ENCODE peak calls at places on chromosome 17, in four cellular contexts. P is fibroblast of mammary gland, Z is H1, J is ascending aorta. H is an unnamed sample.

GRCh38 chr17:79000396-79001189 is 9.0 kb downstream of the CANT1 start:
- DNase-seq in P (no peak), J (peak), Z (no peak), H (no peak)

GRCh38 chr17:10119203-10120112 is 78.9 kb downstream of the GAS7 start:
- DNase-seq in Z (no peak), P (peak), J (no peak), H (no peak)

GRCh38 chr17:16027708-16028584 is 28.3 kb downstream of the TTC19 start:
- DNase-seq in J (no peak), Z (no peak), P (peak), H (peak)

GRCh38 chr17:17400566-17401184 is 76.1 kb upstream of the MED9 start:
- DNase-seq in Z (no peak), P (no peak), J (no peak), H (no peak)

GRCh38 chr17:27760069-27760885 is 40.1 kb downstream of the NOS2 start:
- DNase-seq in P (peak), Z (peak), J (peak), H (no peak)

GRCh38 chr17:65198653-65199382 is 61.6 kb downstream of the RGS9 start:
- DNase-seq in Z (no peak), P (peak), J (no peak), H (no peak)

GRCh38 chr17:78130439-78131101 is at the start of gene TMC8:
- DNase-seq in P (no peak), Z (no peak), J (no peak), H (no peak)

GRCh38 chr17:51461578-51462004 is 201.2 kb downstream of the UTP18 start:
- DNase-seq in Z (peak), J (no peak), P (peak), H (no peak)

GRCh38 chr17:57387575-57387974 is 131.3 kb downstream of the MSI2 start:
- DNase-seq in J (no peak), Z (no peak), P (no peak), H (no peak)

GRCh38 chr17:66025551-66025950 is 166.4 kb downstream of the CEP112 start:
- DNase-seq in J (no peak), Z (no peak), P (peak), H (no peak)

GRCh38 chr17:51385208-51385607 is 124.9 kb downstream of the UTP18 start:
- DNase-seq in J (no peak), P (no peak), Z (no peak), H (no peak)

GRCh38 chr17:55177159-55177913 is 87.4 kb upstream of the HLF start:
- DNase-seq in J (no peak), Z (no peak), P (peak), H (peak)

GRCh38 chr17:33142703-33143299 is 150.3 kb downstream of the ASIC2 start:
- DNase-seq in Z (no peak), P (peak), J (no peak), H (peak)

GRCh38 chr17:55561316-55561972 is 50.2 kb upstream of the SMIM36 start:
- DNase-seq in P (no peak), Z (no peak), J (no peak), H (no peak)

GRCh38 chr17:8681175-8681949 is 50.8 kb upstream of the MYH10 start:
- DNase-seq in P (peak), J (peak), Z (no peak), H (peak)

GRCh38 chr17:10316986-10317834 is 55.6 kb downstream of the MYH13 start:
- DNase-seq in Z (no peak), J (peak), P (peak), H (peak)

GRCh38 chr17:21208352-21208751 is 5.6 kb downstream of the TMEM11 start:
- DNase-seq in J (no peak), P (no peak), Z (no peak), H (no peak)

GRCh38 chr17:44375196-44376017 is 11.8 kb upstream of the FAM171A2 start:
- DNase-seq in J (no peak), Z (no peak), P (no peak), H (no peak)

GRCh38 chr17:44086364-44087311 is 16.1 kb downstream of the G6PC3 start:
- DNase-seq in J (no peak), P (peak), Z (no peak), H (peak)

GRCh38 chr17:55986817-55987216 is 166.5 kb upstream of the ANKFN1 start:
- DNase-seq in P (no peak), J (no peak), Z (no peak), H (no peak)

GRCh38 chr17:17579691-17580090 is 11.8 kb downstream of the PEMT start:
- DNase-seq in Z (no peak), J (no peak), P (no peak), H (no peak)

GRCh38 chr17:76191891-76192290 is 48.4 kb downstream of the RNF157 start:
- DNase-seq in Z (no peak), J (no peak), P (no peak), H (no peak)

GRCh38 chr17:49050611-49051010 is 53.4 kb downstream of the IGF2BP1 start:
- DNase-seq in P (no peak), J (no peak), Z (no peak), H (no peak)

GRCh38 chr17:50909765-50910661 is 43.9 kb upstream of the TOB1 start:
- DNase-seq in J (no peak), P (no peak), Z (no peak), H (no peak)

GRCh38 chr17:28174352-28175046 is 132.0 kb downstream of the NLK start:
- DNase-seq in Z (no peak), J (no peak), P (no peak), H (no peak)

GRCh38 chr17:33520404-33521032 is 227.4 kb upstream of the ASIC2 start:
- DNase-seq in J (no peak), P (peak), Z (peak), H (peak)

GRCh38 chr17:75077490-75078096 is 10.2 kb upstream of the SLC16A5 start:
- DNase-seq in J (peak), Z (no peak), P (no peak), H (no peak)

GRCh38 chr17:8121531-8122390 is 2.1 kb downstream of the HES7 start:
- DNase-seq in P (peak), Z (no peak), J (no peak), H (no peak)

GRCh38 chr17:44439168-44439567 is 49.7 kb upstream of the ITGA2B start:
- DNase-seq in Z (no peak), J (no peak), P (no peak), H (no peak)

GRCh38 chr17:47847341-47848197 is 3.4 kb downstream of the SP6 start:
- DNase-seq in P (peak), J (no peak), Z (no peak), H (no peak)

GRCh38 chr17:5788266-5788900 is 204.1 kb upstream of the NLRP1 start:
- DNase-seq in Z (no peak), J (no peak), P (peak), H (no peak)

GRCh38 chr17:40281663-40282062 is 6.0 kb upstream of the CDC6 start:
- DNase-seq in Z (no peak), P (no peak), J (peak), H (no peak)

GRCh38 chr17:32386844-32387243 is 36.9 kb downstream of the ZNF207 start:
- DNase-seq in P (peak), Z (no peak), J (no peak), H (no peak)

GRCh38 chr17:65742433-65743312 is 181.2 kb upstream of the AXIN2 start:
- DNase-seq in J (no peak), Z (peak), P (peak), H (no peak)

GRCh38 chr17:29177871-29178749 is 2.1 kb downstream of the MYO18A start:
- DNase-seq in P (no peak), Z (no peak), J (peak), H (no peak)

DNA sequence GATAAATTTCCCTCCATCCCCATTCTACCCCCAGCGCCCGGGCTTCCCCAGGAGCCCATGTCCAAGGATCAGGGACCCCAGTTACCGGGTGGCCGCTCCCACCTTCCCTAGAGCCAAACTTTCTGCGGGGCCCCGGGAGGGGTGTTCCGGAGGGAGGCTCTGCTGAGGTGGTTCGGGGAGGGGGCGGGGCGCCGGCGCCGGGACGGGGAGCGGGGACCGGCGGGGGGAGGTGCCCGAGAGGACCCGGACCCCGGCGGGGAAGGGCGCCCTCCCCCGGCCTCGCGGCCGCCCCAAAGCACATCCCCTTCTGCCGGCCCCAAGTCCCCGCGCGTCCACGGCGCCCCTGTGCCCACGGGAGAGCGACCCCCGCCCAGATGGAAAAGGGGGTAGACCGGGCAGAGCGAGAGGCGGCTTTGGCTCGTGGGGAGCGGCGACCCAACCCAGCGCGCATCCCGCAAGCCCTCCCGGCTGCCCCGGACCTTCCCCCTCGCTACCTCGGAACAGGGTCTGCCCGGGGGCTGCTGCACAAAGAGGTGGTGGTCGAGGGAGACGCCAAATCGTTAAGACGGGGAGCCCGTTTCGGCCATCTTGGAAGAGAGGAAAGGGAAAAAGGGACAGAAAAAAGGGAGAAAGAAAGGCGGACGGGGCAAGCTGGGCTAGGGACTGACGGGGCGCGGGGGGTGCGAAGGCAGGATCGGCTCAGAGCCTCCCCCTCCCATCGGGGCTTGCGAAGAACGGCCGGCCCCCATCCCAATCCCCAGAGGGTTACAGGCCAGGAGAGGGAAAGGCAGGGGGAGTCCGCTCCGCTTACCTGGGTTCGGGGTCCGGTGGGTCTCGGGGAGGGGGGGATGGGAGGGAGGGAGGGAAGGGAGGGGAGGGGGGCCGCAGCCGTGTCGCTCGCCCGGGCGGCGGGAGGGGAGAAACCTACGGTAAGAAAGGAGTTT is 479 bp downstream of the PCGF2 start:
- DNase-seq in P (no peak), J (no peak), Z (no peak), H (no peak)
- TF ChIP-seq CTCF in P (no peak), J (no peak), Z (no peak), H (no peak)

GRCh38 chr17:68513932-68514331 is 1.7 kb downstream of the PRKAR1A start:
- DNase-seq in J (no peak), P (no peak), Z (no peak), H (no peak)
- H3K4me3 ChIP-seq in J (peak), P (peak), Z (peak), H (peak)

DNA sequence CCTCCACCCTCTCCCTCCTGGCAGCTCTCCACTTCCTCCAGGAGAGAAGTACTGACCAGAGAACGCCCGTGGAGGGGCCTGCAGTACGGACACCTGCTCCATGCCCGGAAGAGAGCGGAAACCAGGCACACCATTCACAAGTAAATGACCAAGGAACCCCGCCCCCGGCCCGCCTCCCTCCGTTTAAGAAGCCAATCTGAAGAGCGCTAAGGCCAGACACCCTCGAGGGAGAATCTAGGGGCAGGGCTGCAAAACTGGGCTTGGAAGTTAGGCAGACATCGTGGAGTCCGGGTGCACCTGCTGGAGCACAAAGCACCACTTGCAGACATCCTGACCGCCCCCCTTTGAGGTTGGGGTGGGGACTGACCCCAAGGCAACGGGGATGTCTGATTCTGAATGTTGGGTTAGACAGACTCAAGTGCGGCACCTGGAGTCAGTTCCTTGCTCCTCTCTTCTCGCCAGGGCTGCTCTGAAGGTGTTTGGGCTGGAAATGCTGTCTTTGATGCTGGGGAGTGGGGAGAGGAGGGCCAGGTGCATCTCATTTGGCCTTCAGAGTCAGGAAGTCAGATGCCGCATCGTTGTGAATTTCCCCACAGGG is 964 bp upstream of the FAAP100 start:
- DNase-seq in J (peak), Z (peak), P (peak), H (peak)
- TF ChIP-seq CTCF in J (no peak), Z (no peak), P (no peak), H (no peak)

GRCh38 chr17:12794919-12795517 is 5.7 kb downstream of the ARHGAP44 start:
- DNase-seq in P (no peak), Z (no peak), J (no peak), H (no peak)

GRCh38 chr17:12789075-12789975 is at the start of gene ARHGAP44:
- DNase-seq in Z (peak), P (peak), J (peak), H (no peak)

GRCh38 chr17:12789976-12790805 is 893 bp downstream of the ARHGAP44 start:
- DNase-seq in P (no peak), Z (no peak), J (no peak), H (no peak)

DNA sequence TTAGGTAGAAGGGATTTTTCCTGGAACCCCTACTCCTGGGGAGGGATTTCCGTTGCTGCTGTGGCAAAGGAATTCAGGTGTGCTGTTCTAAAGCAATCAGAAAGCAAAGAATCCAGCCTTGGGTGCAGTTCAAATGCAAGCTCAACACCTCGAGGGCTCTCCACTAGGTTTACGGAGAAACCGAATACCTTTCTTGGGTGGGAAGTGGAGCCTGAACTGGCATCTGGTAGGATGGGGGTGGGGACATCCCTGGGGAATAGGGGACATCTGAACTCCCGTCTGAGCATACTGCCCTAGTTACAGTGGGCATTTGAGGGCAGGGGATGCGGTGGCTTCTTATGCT is 1.5 kb downstream of the ARHGAP44 start:
- DNase-seq in P (no peak), J (no peak), Z (no peak), H (no peak)
- H3K4me3 ChIP-seq in P (no peak), J (peak), Z (peak), H (no peak)

DNA sequence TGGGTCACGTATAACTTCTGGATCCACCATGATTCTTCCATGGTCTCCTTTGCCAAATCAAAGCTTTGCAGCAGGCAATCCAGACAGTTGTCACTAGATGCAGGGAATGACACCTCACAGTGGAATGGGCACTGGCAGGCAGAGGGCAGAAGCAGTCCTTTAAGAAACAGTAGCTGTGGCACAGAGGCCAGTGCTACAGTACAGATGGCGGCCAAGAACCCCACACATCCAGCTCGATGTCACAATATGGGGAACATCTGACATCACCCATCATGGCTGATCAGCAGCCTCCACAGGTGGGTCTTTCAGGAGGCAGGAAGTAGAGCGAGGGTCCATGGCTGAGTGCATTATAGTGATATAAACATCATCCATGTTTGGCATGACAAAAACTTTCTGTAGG is 18.8 kb upstream of the ERN1 start:
- DNase-seq in P (no peak), J (no peak), Z (no peak), H (no peak)
- TF ChIP-seq CTCF in P (peak), J (no peak), Z (no peak), H (no peak)

GRCh38 chr17:59046192-59046591 is 60.5 kb downstream of the TRIM37 start:
- DNase-seq in Z (no peak), J (no peak), P (peak), H (no peak)
- H3K4me3 ChIP-seq in Z (no peak), J (no peak), P (no peak), H (no peak)

GRCh38 chr17:428414-428813 is 75.8 kb upstream of the RPH3AL start:
- DNase-seq in Z (no peak), P (no peak), J (no peak), H (no peak)

GRCh38 chr17:431494-431893 is 78.9 kb upstream of the RPH3AL start:
- DNase-seq in J (no peak), Z (no peak), P (no peak), H (no peak)

GRCh38 chr17:427327-427726 is 74.7 kb upstream of the RPH3AL start:
- DNase-seq in J (no peak), P (no peak), Z (peak), H (no peak)

GRCh38 chr17:429589-429988 is 77.0 kb upstream of the RPH3AL start:
- DNase-seq in Z (no peak), J (no peak), P (no peak), H (no peak)

GRCh38 chr17:427891-428290 is 75.3 kb upstream of the RPH3AL start:
- DNase-seq in P (no peak), J (no peak), Z (no peak), H (no peak)
- TF ChIP-seq CTCF in P (no peak), J (no peak), Z (no peak), H (no peak)

GRCh38 chr17:59785091-59785799 is 77.8 kb downstream of the VMP1 start:
- DNase-seq in P (peak), Z (no peak), J (no peak), H (no peak)
- H3K4me3 ChIP-seq in P (no peak), Z (no peak), J (no peak), H (no peak)

H was measured in HFF-Myc.